ENCODE peak calls at places on chromosomes 6 and 20, in four cellular contexts. T is AG04450, L is endothelial cell, C is Calu3. W is an unnamed sample.
A peak's percentile ranks its signal among the peaks of the same experiment; 100 is the strongest.

GRCh38 chr6:44670146-44670545 is 282.6 kb downstream of the CDC5L start:
- DNase-seq in C (no peak), L (no peak), T (no peak), W (no peak)

GRCh38 chr20:17895641-17896246 is 72.8 kb downstream of the SNX5 start:
- DNase-seq in C (no peak), T (no peak), L (no peak), W (peak; percentile 47)

GRCh38 chr6:36120539-36120938 is 9.8 kb upstream of the MAPK13 start:
- DNase-seq in T (no peak), L (no peak), C (no peak), W (no peak)

GRCh38 chr20:44796311-44796710 is 14.0 kb downstream of the RIMS4 start:
- DNase-seq in T (no peak), C (no peak), L (no peak), W (no peak)

GRCh38 chr6:73732845-73733675 is 37.1 kb downstream of the CD109 start:
- DNase-seq in C (peak; percentile 78), L (peak; percentile 80), T (peak; percentile 53), W (peak; percentile 65)

GRCh38 chr20:46367967-46368901 is 38.2 kb downstream of the ELMO2 start:
- DNase-seq in C (peak; percentile 40), T (no peak), L (no peak), W (no peak)

GRCh38 chr6:55980627-55981211 is 105.3 kb upstream of the BMP5 start:
- DNase-seq in C (peak; percentile 46), T (no peak), L (peak; percentile 47), W (peak; percentile 5)

GRCh38 chr6:87908978-87909802 is 138.5 kb upstream of the SPACA1 start:
- DNase-seq in T (no peak), L (no peak), C (no peak), W (no peak)

GRCh38 chr6:44332585-44332984 is 9.9 kb upstream of the SPATS1 start:
- DNase-seq in T (no peak), C (no peak), L (no peak), W (no peak)

GRCh38 chr6:110528051-110528929 is 51.9 kb upstream of the SLC22A16 start:
- DNase-seq in L (peak; percentile 45), C (peak; percentile 62), T (no peak), W (peak; percentile 98)

GRCh38 chr6:48825501-48826317 is 637.3 kb downstream of the MMUT start:
- DNase-seq in T (no peak), C (no peak), L (no peak), W (peak; percentile 6)

DNA sequence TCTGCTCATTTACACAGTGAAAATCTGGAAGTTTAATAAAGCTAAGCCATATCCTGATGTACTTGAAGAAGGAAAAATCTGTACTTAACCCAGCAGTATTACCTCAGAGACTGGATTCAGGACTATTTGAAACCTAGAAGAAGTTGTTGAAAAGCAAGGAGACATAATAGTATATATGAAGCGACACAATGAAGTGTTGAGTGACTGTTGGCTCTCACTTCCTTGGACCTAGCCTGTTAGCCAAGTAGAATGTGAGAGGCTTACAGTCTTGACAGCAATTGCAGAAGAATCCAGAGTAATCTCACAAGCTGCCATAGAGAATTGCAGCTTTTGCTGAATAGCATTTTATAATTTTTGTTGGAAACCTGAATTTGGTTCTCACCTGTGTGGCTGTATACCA is 26.7 kb downstream of the SMAP1 start:
- DNase-seq in T (no peak), C (no peak), L (no peak), W (no peak)
- TF ChIP-seq CTCF in T (no peak), C (no peak), L (no peak), W (no peak)

DNA sequence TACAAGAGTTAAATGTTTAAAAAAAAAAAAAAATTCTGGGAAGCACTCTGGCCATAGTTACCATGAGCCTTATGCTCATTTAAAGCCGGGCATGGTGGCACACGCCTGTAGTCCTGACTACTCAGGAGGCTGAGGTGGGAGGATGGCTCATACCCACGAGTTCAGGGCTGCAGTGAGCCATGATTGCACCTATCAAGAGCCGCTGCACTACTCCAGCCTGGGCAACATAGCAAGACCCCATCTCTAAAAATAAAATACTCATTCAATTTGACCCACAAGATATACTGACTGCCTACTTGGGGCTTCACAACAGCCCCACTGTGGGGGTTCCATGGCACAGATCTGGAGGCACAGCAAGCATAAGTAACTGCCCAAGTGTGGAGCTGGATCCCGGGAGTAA is 112.0 kb upstream of the NFATC2 start:
- DNase-seq in L (no peak), C (no peak), T (no peak), W (no peak)
- TF ChIP-seq CTCF in L (no peak), C (no peak), T (no peak), W (no peak)

DNA sequence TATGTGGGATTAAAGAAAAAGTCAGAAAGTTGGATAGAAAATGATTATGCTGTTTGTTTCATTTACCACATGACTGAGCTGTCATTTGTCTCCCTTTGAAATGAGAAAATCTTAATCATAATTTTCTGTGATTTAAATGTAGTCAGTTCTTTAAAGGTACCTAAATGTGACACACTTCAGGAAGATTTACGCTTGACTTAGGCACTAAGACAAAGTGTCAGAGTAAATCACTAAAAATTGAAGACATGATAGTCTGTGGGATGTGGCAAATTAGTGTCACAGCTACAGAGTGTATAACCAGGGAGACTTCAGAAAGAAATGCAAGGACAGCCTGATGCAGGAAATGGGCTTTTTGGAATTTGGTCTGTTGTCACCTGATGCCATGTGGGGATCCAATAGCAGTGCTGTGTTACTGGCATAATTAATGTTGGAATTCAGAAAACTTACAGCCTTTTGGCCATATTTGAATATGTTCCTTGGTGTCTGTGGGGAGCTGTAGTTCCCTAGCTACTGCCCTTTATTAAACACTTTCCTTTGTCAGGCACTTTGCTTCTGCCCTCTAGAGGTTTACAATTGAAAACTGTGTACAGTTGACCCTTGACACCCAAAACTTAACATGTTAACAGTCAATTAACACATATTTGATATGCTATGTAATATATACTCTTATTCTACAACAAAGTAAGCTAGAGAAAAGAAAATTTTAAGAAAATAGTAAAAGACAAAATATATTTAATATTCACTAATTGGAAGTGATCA is 493.8 kb downstream of the UTRN start:
- DNase-seq in L (no peak), C (no peak), T (no peak), W (peak; percentile 15)
- TF ChIP-seq CTCF in L (no peak), C (no peak), T (peak; percentile 16), W (peak; percentile 63)

GRCh38 chr6:26595669-26596269 is 984 bp upstream of the ABT1 start:
- DNase-seq in L (peak; percentile 97), C (peak; percentile 95), T (peak; percentile 71), W (peak; percentile 85)
- TF ChIP-seq CTCF in L (peak; percentile 99), C (peak; percentile 96), T (peak; percentile 96), W (peak; percentile 100)

GRCh38 chr20:60270341-60270740 is 312.1 kb downstream of the CDH26 start:
- DNase-seq in T (no peak), C (no peak), L (no peak), W (no peak)

GRCh38 chr20:60268502-60268901 is 310.3 kb downstream of the CDH26 start:
- DNase-seq in L (no peak), C (no peak), T (no peak), W (no peak)

GRCh38 chr20:60269571-60270162 is 311.4 kb downstream of the CDH26 start:
- DNase-seq in L (no peak), C (no peak), T (no peak), W (no peak)

GRCh38 chr20:60272790-60273189 is 314.6 kb downstream of the CDH26 start:
- DNase-seq in T (no peak), L (no peak), C (no peak), W (no peak)

DNA sequence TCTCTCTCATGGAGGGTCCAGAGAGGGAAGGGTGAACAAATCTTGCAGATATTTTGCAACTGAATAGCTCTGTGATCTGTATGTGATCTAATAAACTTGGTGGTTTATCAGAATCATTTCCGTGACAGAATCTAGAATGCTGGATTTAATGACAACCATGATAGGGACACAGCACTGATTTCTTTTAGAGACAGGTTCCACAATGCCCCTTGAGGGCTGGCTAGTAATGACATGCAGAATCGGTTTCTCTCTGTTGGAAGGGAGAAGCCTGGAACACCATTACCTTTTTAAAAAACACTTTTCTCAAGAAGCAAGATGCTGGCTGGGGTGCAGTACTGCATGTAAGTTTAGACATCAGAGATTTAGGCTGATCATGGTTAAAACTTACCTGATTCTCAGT is 313.4 kb downstream of the CDH26 start:
- DNase-seq in L (peak; percentile 13), C (no peak), T (no peak), W (no peak)
- TF ChIP-seq CTCF in L (peak; percentile 27), C (no peak), T (peak; percentile 49), W (peak; percentile 68)